ENCODE peak calls at places on chromosomes 11 and 22, in four cellular contexts. A is iris pigment epithelial cell; Q is activated CD4-positive, alpha-beta T cell treated with anti-CD3 and anti-CD28 coated beads, Interleukin-2, amount 50 U/mL, for 1 hour; I is activated naive CD8-positive, alpha-beta T cell treated with anti-CD3 and anti-CD28 coated beads for 36 hours. H is an unnamed sample.

GRCh38 chr11:34789196-34789834 is 126.9 kb downstream of the APIP start:
- DNase-seq in Q (no peak), I (no peak), A (no peak), H (no peak)

GRCh38 chr11:3091846-3092602 is 34.8 kb upstream of the CARS1 start:
- DNase-seq in Q (peak), A (peak), I (peak), H (peak)

GRCh38 chr11:24295360-24295759 is 201.5 kb upstream of the LUZP2 start:
- DNase-seq in I (no peak), A (peak), Q (no peak), H (no peak)

GRCh38 chr11:27754035-27755017 is 54.1 kb upstream of the BDNF start:
- DNase-seq in Q (no peak), I (no peak), A (peak), H (no peak)

GRCh38 chr22:45649809-45650208 is 21.8 kb upstream of the ATXN10 start:
- DNase-seq in Q (no peak), A (no peak), I (no peak), H (no peak)

GRCh38 chr11:28176231-28176853 is 68.2 kb downstream of the METTL15 start:
- DNase-seq in A (no peak), I (no peak), Q (no peak), H (no peak)

GRCh38 chr11:19173964-19174638 is 27.7 kb downstream of the CSRP3 start:
- DNase-seq in I (no peak), A (no peak), Q (no peak), H (no peak)

GRCh38 chr11:43955381-43956118 is 13.1 kb downstream of the C11orf96 start:
- DNase-seq in A (peak), Q (no peak), I (no peak), H (no peak)

GRCh38 chr22:41501209-41501608 is 32.3 kb downstream of the ACO2 start:
- DNase-seq in I (no peak), Q (no peak), A (no peak), H (peak)

GRCh38 chr11:28976801-28977145 is 868.6 kb downstream of the METTL15 start:
- DNase-seq in A (no peak), Q (no peak), I (no peak), H (no peak)

GRCh38 chr11:638616-639323 is 1.7 kb downstream of the DRD4 start:
- DNase-seq in Q (no peak), A (peak), I (no peak), H (no peak)

GRCh38 chr11:95863486-95864140 is 60.3 kb downstream of the MTMR2 start:
- DNase-seq in I (no peak), Q (no peak), A (peak), H (no peak)

GRCh38 chr22:37244922-37245722 is 1.1 kb upstream of the RAC2 start:
- DNase-seq in Q (no peak), A (no peak), I (peak), H (no peak)

GRCh38 chr11:84413547-84413946 is 1127.4 kb upstream of the CCDC90B start:
- DNase-seq in I (no peak), Q (no peak), A (no peak), H (no peak)

H was measured in NCI-H526.